ENCODE peak calls at places on chromosomes 16 and 17, in five cellular contexts. C, S, A, L and J are unnamed samples. For H3K4me1, the result is how much of the 10 kb centered on the place peaks cover.

GRCh38 chr17:77838748-77839147 is 119.8 kb upstream of the TNRC6C start:
- DNase-seq in C (no peak), S (no peak), A (no peak), L (no peak), J (peak)

GRCh38 chr17:14300628-14301278 is at the start of gene HS3ST3B1:
- DNase-seq in S (peak), L (peak), A (peak), C (peak), J (peak)

GRCh38 chr16:47143329-47143676 is 442 bp downstream of the NETO2 start:
- DNase-seq in L (peak), A (peak), S (peak), C (peak), J (peak)

GRCh38 chr17:75683467-75684041 is 16.4 kb downstream of the SAP30BP start:
- DNase-seq in S (no peak), A (no peak), C (no peak), L (no peak), J (no peak)

GRCh38 chr16:10868089-10868488 is 8.9 kb upstream of the CIITA start:
- DNase-seq in C (no peak), S (no peak), L (no peak), A (no peak), J (no peak)

GRCh38 chr16:60241671-60242070 is 1507.6 kb upstream of the GOT2 start:
- DNase-seq in S (no peak), C (no peak), A (no peak), L (no peak), J (no peak)

GRCh38 chr16:4384497-4384896 is 12.8 kb downstream of the VASN start:
- DNase-seq in L (peak), S (no peak), C (no peak), A (peak), J (no peak)

GRCh38 chr17:56604691-56605090 is 11.2 kb downstream of the NOG start:
- DNase-seq in S (no peak), A (no peak), C (no peak), L (no peak), J (no peak)

GRCh38 chr16:86961133-86961720 is 356.0 kb downstream of the C16orf95 start:
- DNase-seq in C (no peak), L (no peak), A (no peak), S (no peak), J (no peak)

GRCh38 chr17:28949185-28950016 is 1.9 kb downstream of the PHF12 start:
- DNase-seq in L (peak), C (peak), A (peak), S (peak), J (peak)

GRCh38 chr17:73285603-73285908 is 23.9 kb upstream of the CPSF4L start:
- DNase-seq in A (no peak), S (no peak), L (no peak), C (no peak), J (no peak)
- H3K4me1 ChIP-seq in A (under half), S (under half), L (half or more), C (under half), J (under half)

GRCh38 chr16:21645261-21645721 is 7.1 kb downstream of the IGSF6 start:
- DNase-seq in C (no peak), L (no peak), S (no peak), A (no peak), J (no peak)
- H3K4me3 ChIP-seq in C (no peak), L (peak), S (no peak), A (no peak), J (peak)

GRCh38 chr17:64110436-64111152 is 19.4 kb downstream of the ERN1 start:
- DNase-seq in A (no peak), S (no peak), C (no peak), L (no peak), J (no peak)

GRCh38 chr17:64103751-64104364 is 26.1 kb downstream of the ERN1 start:
- DNase-seq in C (no peak), L (no peak), A (no peak), S (no peak), J (no peak)

GRCh38 chr17:64106918-64107317 is 23.0 kb downstream of the ERN1 start:
- DNase-seq in L (no peak), A (no peak), C (no peak), S (no peak), J (no peak)

GRCh38 chr17:64109400-64109799 is 20.5 kb downstream of the ERN1 start:
- DNase-seq in L (no peak), A (no peak), C (no peak), S (no peak), J (no peak)

DNA sequence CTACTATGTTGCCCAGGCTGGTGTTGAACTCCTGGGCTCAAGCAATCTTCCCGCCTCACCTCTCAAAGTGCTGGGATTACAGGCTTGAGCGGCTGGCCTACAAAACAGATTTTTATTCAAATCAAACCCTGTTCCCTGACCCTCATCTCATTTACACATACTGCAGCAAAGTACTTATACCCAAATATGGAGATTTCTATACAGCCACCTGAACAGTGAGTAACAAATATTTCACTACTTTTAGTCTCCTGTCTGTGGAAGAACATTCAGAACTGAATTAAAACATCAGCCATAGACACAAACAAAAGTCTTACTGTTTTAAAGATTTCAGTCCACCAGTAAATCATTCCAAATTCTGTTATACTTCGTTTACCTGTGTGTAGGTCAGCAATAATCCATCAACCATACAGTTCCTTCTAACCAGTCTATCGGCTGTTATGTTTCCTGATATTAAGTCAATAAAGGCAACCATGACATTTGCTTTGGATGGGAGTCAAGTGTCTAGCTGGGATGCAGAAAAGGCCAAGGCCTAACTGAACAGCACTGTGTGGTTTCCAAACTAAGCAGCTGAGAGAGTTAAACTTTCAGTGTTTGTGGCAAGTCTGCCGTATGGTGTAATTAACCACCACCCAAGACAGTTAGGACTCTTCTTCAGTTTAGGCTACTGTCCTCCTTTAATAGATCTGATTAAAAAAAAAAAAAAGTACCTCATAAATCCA is 22.3 kb downstream of the ERN1 start:
- DNase-seq in L (no peak), S (no peak), C (no peak), A (no peak), J (no peak)
- H3K4me1 ChIP-seq in L (under half), S (under half), C (under half), A (under half), J (under half)

DNA sequence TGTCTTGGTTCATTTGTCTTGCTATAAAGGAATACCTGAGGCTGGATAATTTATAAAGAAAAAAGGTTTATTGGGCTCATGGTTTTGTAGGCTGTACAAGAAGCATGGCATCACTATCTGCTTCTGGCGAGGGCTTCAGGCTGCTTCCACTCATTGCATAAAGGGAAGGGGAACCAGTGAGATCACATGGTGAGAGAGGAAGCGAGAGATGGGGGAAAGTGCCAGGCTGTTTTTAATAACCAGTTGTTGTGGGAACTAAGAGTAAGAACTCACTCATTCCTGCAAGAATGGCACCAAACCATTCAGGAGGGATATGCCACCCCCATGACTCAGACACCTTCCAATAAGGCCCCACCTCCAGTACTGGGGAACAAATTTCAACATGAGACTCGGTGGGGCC is 24.3 kb downstream of the SPECC1 start:
- DNase-seq in C (no peak), S (no peak), A (no peak), L (no peak), J (no peak)
- H3K4me3 ChIP-seq in C (no peak), S (no peak), A (no peak), L (no peak), J (no peak)

DNA sequence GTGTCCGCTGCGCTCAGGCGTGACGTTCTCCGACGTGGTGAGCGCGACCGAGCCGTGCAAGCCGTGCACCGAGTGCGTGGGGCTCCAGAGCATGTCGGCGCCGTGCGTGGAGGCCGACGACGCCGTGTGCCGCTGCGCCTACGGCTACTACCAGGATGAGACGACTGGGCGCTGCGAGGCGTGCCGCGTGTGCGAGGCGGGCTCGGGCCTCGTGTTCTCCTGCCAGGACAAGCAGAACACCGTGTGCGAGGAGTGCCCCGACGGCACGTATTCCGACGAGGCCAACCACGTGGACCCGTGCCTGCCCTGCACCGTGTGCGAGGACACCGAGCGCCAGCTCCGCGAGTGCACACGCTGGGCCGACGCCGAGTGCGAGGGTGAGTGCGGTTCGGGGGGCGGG is 11.2 kb downstream of the NGFR start:
- DNase-seq in C (no peak), A (no peak), L (no peak), S (no peak), J (no peak)
- H3K4me1 ChIP-seq in C (under half), A (under half), L (under half), S (under half), J (under half)

GRCh38 chr17:48022906-48023305 is 14.7 kb downstream of the COPZ2 start:
- DNase-seq in A (no peak), C (no peak), S (no peak), L (no peak), J (no peak)
- H3K4me3 ChIP-seq in A (peak), C (peak), S (peak), L (no peak), J (no peak)

DNA sequence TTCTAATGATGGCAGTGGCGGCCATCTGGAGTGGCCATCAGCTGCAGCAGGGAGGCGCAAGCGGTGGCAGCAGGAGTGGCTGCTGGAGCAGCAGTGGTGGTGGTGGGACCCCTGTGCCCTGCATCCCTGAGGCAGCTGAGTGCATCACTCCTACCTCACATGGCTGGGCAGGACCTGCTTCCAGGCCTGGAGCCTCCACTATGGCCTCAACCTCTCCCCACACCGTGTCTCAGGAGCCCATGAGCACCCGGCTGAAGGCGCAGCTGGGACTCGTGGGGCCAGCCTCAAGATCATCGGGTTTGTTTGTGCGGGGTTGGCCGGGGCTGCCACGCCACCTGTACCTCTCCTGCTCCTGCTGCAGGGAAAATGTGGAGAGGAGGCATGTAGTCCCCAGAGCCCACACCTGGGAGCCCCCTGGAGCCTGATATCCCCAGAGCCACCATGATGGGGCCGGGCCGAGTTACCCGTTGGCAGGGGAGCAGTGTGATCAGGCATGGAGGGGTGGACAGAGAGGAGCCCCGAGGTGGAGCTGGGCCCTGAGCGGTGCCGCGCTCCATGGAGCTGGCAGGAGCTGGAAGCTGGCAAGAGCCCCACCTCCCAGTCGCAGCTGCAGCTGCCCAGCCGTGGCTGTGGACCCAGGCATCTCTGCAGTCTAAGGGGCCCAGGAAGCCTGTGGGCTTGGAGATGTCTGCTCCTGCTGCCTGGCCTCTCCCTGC is 16.7 kb downstream of the RHOT1 start:
- DNase-seq in A (no peak), L (no peak), C (no peak), S (no peak), J (no peak)
- H3K4me1 ChIP-seq in A (under half), L (under half), C (under half), S (under half), J (under half)

DNA sequence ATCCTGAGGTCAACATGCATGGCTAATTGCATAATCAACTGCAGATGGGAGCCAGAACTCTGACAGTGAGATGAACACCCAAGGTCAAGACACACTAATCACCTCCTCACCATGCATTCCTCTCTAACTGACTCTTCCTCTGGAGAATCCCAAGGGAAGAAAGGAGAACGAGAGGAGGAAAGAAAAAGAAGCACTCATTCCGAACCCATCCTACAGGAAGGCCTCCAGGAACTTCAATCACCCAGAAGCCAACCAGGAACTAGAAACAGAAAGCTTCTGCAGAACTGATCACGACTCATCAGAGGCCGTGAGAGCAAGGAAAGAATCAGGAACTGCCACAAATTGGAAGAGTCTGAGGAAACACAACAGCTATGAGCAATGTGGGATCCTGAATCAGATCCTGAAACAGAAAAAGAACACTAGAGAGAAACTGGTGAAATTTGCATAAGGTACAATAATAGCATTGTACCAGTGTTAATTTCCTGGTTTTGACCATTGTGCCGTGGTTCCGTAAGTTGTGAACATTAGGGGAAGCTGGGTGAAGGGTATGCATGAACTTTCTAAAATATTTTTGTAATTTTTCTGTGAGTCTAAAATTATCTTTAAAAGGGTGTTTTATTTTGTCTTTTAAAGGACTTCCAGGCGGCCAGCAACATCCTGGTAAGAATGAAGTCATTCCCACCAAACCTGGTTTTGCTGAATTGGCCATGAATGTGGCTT is 10.0 kb upstream of the BEAN1 start:
- DNase-seq in A (no peak), S (no peak), C (no peak), L (no peak), J (no peak)
- H3K4me3 ChIP-seq in A (no peak), S (no peak), C (no peak), L (no peak), J (no peak)